ENCODE peak calls at places on chromosomes 3 and 15, in eight cellular contexts. Y is Daoy; E is activated T-helper 1 cell treated with anti-CD3 and anti-CD28 coated beads, Interleukin-12 subunit alpha, Interleukin-12 subunit beta, Interleukin-2, Interleukin-4 antibody, amounts not matched to agents 30 ng/mL and 10 ng/mL and 1 ng/mL, durations not matched to agents 14 hours and 24 hours and 36 hours; R is RCC 7860; P is RWPE1; F is mesendoderm; G is stimulated activated CD8-positive, alpha-beta memory T cell treated with anti-CD3 and anti-CD28 coated beads, Interleukin-12 subunit alpha, Interleukin-12 subunit beta, amount 100 ng/mL, for 1 hour; W is PC-3. Z is an unnamed sample.

GRCh38 chr3:188158731-188159355 is 4.9 kb downstream of the LPP start:
- DNase-seq in G (no peak), F (no peak), E (no peak), W (no peak), P (no peak), R (no peak), Y (no peak), Z (no peak)

GRCh38 chr3:183631715-183632114 is 3.7 kb upstream of the KLHL24 start:
- DNase-seq in F (no peak), Y (no peak), E (no peak), P (no peak), W (no peak), R (no peak), G (no peak), Z (no peak)

GRCh38 chr3:39990532-39990931 is 181.1 kb downstream of the MYRIP start:
- DNase-seq in Y (peak), P (peak), E (no peak), F (peak), R (peak), W (peak), G (no peak), Z (peak)

GRCh38 chr15:96416934-96417759 is 86.6 kb downstream of the NR2F2 start:
- DNase-seq in R (no peak), P (no peak), Y (peak), F (peak), W (no peak), G (no peak), E (no peak), Z (peak)

GRCh38 chr3:188776447-188776846 is 395.3 kb upstream of the TPRG1 start:
- DNase-seq in G (no peak), W (peak), F (peak), P (no peak), Y (peak), R (peak), E (no peak), Z (peak)

GRCh38 chr3:98886525-98886924 is 15.0 kb downstream of the DCBLD2 start:
- DNase-seq in W (no peak), R (no peak), P (no peak), Y (no peak), F (no peak), E (no peak), G (no peak), Z (peak)

GRCh38 chr3:158742861-158743260 is 10.6 kb upstream of the RARRES1 start:
- DNase-seq in P (no peak), R (no peak), E (no peak), F (no peak), G (no peak), W (peak), Y (no peak), Z (peak)

GRCh38 chr3:66303556-66303955 is 82.8 kb downstream of the SLC25A26 start:
- DNase-seq in G (peak), R (peak), W (no peak), Y (no peak), F (no peak), E (peak), P (no peak), Z (no peak)

Z was measured in dermis blood vessel endothelial cell.